ENCODE peak calls at places on chromosomes 3 and 15, in four cellular contexts. One of them, this sample, is unnamed.

GRCh38 chr3:113623827-113624226 is 72.6 kb downstream of the USF3 start:
- DNase-seq in pancreas: no peak
- DNase-seq in Right ventricle myocardium superior: no peak
- DNase-seq in DMS53: no peak
- DNase-seq in this sample: no peak

GRCh38 chr3:172513488-172513887 is 9.7 kb downstream of the TNFSF10 start:
- DNase-seq in DMS53: no peak
- DNase-seq in pancreas: no peak
- DNase-seq in Right ventricle myocardium superior: no peak
- DNase-seq in this sample: no peak

GRCh38 chr15:93762051-93762450 is 469.3 kb upstream of the MCTP2 start:
- DNase-seq in DMS53: no peak
- DNase-seq in pancreas: no peak
- DNase-seq in Right ventricle myocardium superior: no peak
- DNase-seq in this sample: no peak

GRCh38 chr3:128372707-128373533 is 93.8 kb downstream of the DNAJB8 start:
- DNase-seq in DMS53: no peak
- DNase-seq in Right ventricle myocardium superior: no peak
- DNase-seq in pancreas: no peak
- DNase-seq in this sample: no peak

GRCh38 chr3:13518516-13519351 is 30.2 kb upstream of the FBLN2 start:
- DNase-seq in pancreas: no peak
- DNase-seq in DMS53: no peak
- DNase-seq in Right ventricle myocardium superior: peak; percentile 93
- DNase-seq in this sample: no peak

GRCh38 chr3:123295901-123296250 is 94.1 kb downstream of the SEC22A start:
- DNase-seq in pancreas: no peak
- DNase-seq in DMS53: no peak
- DNase-seq in Right ventricle myocardium superior: no peak
- DNase-seq in this sample: peak; percentile 40

GRCh38 chr15:93089855-93090305 is 869 bp upstream of the RGMA start:
- DNase-seq in DMS53: peak; percentile 17
- DNase-seq in Right ventricle myocardium superior: peak; percentile 71
- DNase-seq in pancreas: no peak
- DNase-seq in this sample: no peak

GRCh38 chr3:127589600-127590281 is 792 bp downstream of the TPRA1 start:
- DNase-seq in Right ventricle myocardium superior: peak; percentile 44
- DNase-seq in pancreas: peak; percentile 64
- DNase-seq in DMS53: peak; percentile 36
- DNase-seq in this sample: no peak

GRCh38 chr3:155853214-155854146 is 747 bp downstream of the SLC33A1 start:
- DNase-seq in pancreas: no peak
- DNase-seq in Right ventricle myocardium superior: peak; percentile 67
- DNase-seq in DMS53: peak; percentile 57
- DNase-seq in this sample: no peak